ENCODE peak calls at places on chromosomes 2 and 18, in six cellular contexts. V is cardiac muscle cell, C is thoracic aorta, J is tibial artery, U is PC-9, L is GM23338. P is an unnamed sample.

GRCh38 chr18:3664563-3665178 is 214.7 kb downstream of the TGIF1 start:
- DNase-seq in V (no peak), C (no peak), J (no peak), U (no peak), L (peak; percentile 51), P (no peak)

GRCh38 chr2:153477641-153478288 is 797 bp downstream of the RPRM start:
- DNase-seq in V (peak; percentile 18), C (no peak), J (no peak), U (no peak), L (peak; percentile 62), P (peak; percentile 6)

GRCh38 chr2:119982506-119982905 is 30.4 kb upstream of the EPB41L5 start:
- DNase-seq in V (no peak), C (no peak), J (no peak), U (no peak), L (no peak), P (no peak)

GRCh38 chr2:205734436-205734835 is 52.1 kb downstream of the NRP2 start:
- DNase-seq in V (peak; percentile 55), C (no peak), J (no peak), U (peak; percentile 24), L (peak; percentile 73), P (no peak)

GRCh38 chr2:192500550-192501200 is 305.9 kb upstream of the TMEFF2 start:
- DNase-seq in V (no peak), C (no peak), J (no peak), U (no peak), L (no peak), P (no peak)

GRCh38 chr2:108587621-108588020 is 53.4 kb downstream of the LIMS1 start:
- DNase-seq in V (no peak), C (no peak), J (no peak), U (no peak), L (no peak), P (peak; percentile 69)

GRCh38 chr2:86274918-86275275 is 62.5 kb downstream of the REEP1 start:
- DNase-seq in V (peak; percentile 72), C (no peak), J (no peak), U (peak; percentile 45), L (no peak), P (peak; percentile 72)

GRCh38 chr2:209553913-209554312 is 130.1 kb downstream of the MAP2 start:
- DNase-seq in V (no peak), C (no peak), J (no peak), U (no peak), L (no peak), P (no peak)

GRCh38 chr2:44777542-44777941 is 164.0 kb upstream of the SIX3 start:
- DNase-seq in V (no peak), C (no peak), J (no peak), U (peak; percentile 12), L (peak; percentile 53), P (no peak)

GRCh38 chr2:55961318-55961911 is 37.8 kb upstream of the EFEMP1 start:
- DNase-seq in V (peak; percentile 29), C (no peak), J (no peak), U (peak; percentile 27), L (peak; percentile 74), P (no peak)

GRCh38 chr18:48754993-48755473 is 195.7 kb downstream of the SMAD7 start:
- DNase-seq in V (no peak), C (no peak), J (no peak), U (no peak), L (no peak), P (no peak)

GRCh38 chr2:3466482-3466863 is 52.9 kb downstream of the ADI1 start:
- DNase-seq in V (no peak), C (no peak), J (peak; percentile 53), U (no peak), L (no peak), P (no peak)

GRCh38 chr2:14828223-14828622 is 195.7 kb downstream of the LRATD1 start:
- DNase-seq in V (no peak), C (no peak), J (no peak), U (no peak), L (no peak), P (no peak)

GRCh38 chr2:64228126-64228678 is 84.0 kb upstream of the PELI1 start:
- DNase-seq in V (peak; percentile 91), C (peak; percentile 13), J (peak; percentile 86), U (peak; percentile 58), L (peak; percentile 99), P (peak; percentile 87)

GRCh38 chr2:10462178-10463083 is 14.3 kb upstream of the ODC1 start:
- DNase-seq in V (no peak), C (no peak), J (peak; percentile 47), U (no peak), L (peak; percentile 51), P (no peak)

GRCh38 chr18:21180588-21180987 is 61.4 kb upstream of the GREB1L start:
- DNase-seq in V (no peak), C (no peak), J (no peak), U (no peak), L (peak; percentile 19), P (no peak)

GRCh38 chr18:22488554-22488953 is 70.8 kb upstream of the CTAGE1 start:
- DNase-seq in V (no peak), C (peak; percentile 62), J (peak; percentile 94), U (no peak), L (no peak), P (peak; percentile 55)

GRCh38 chr18:11728247-11728646 is 39.2 kb downstream of the GNAL start:
- DNase-seq in V (peak; percentile 51), C (no peak), J (no peak), U (peak; percentile 10), L (peak; percentile 67), P (no peak)

GRCh38 chr2:61905372-61906186 is at the start of gene COMMD1:
- DNase-seq in V (peak; percentile 88), C (peak; percentile 29), J (peak; percentile 87), U (peak; percentile 69), L (peak; percentile 88), P (peak; percentile 84)

GRCh38 chr2:61438670-61439069 is 32.2 kb downstream of the USP34 start:
- DNase-seq in V (no peak), C (no peak), J (no peak), U (no peak), L (no peak), P (no peak)

GRCh38 chr18:62586148-62586774 is 63.4 kb downstream of the ZCCHC2 start:
- DNase-seq in V (peak; percentile 79), C (peak; percentile 13), J (peak; percentile 76), U (peak; percentile 60), L (peak; percentile 85), P (peak; percentile 84)

GRCh38 chr2:149330127-149331022 is at the start of gene LYPD6:
- DNase-seq in V (peak; percentile 95), C (no peak), J (peak; percentile 76), U (peak; percentile 64), L (peak; percentile 89), P (peak; percentile 48)

GRCh38 chr18:46319793-46320192 is 215.6 kb downstream of the HAUS1 start:
- DNase-seq in V (no peak), C (no peak), J (no peak), U (no peak), L (no peak), P (no peak)

GRCh38 chr18:3596324-3597158 is 146.6 kb downstream of the TGIF1 start:
- DNase-seq in V (peak; percentile 58), C (no peak), J (no peak), U (peak; percentile 73), L (no peak), P (peak; percentile 43)

GRCh38 chr2:47744074-47744473 is 38.9 kb upstream of the MSH6 start:
- DNase-seq in V (no peak), C (no peak), J (no peak), U (no peak), L (no peak), P (no peak)

GRCh38 chr18:67514901-67515540 is 1.5 kb downstream of the DSEL start:
- DNase-seq in V (no peak), C (no peak), J (no peak), U (no peak), L (no peak), P (no peak)

GRCh38 chr18:55579471-55579870 is 8.5 kb downstream of the TCF4 start:
- DNase-seq in V (no peak), C (no peak), J (no peak), U (no peak), L (no peak), P (no peak)

GRCh38 chr2:9739508-9739907 is 103.8 kb upstream of the TAF1B start:
- DNase-seq in V (no peak), C (no peak), J (peak; percentile 77), U (peak; percentile 39), L (no peak), P (peak; percentile 91)

GRCh38 chr2:172836386-172837200 is 100.9 kb downstream of the RAPGEF4 start:
- DNase-seq in V (no peak), C (no peak), J (no peak), U (peak; percentile 82), L (no peak), P (no peak)

GRCh38 chr18:56286775-56287174 is 351.6 kb downstream of the TXNL1 start:
- DNase-seq in V (no peak), C (no peak), J (no peak), U (no peak), L (no peak), P (no peak)

GRCh38 chr2:187434342-187434785 is 13.7 kb downstream of the CALCRL start:
- DNase-seq in V (no peak), C (no peak), J (no peak), U (no peak), L (no peak), P (no peak)

GRCh38 chr2:114128255-114128654 is 238.4 kb downstream of the ACTR3 start:
- DNase-seq in V (no peak), C (no peak), J (no peak), U (no peak), L (no peak), P (no peak)
- H3K4me1 ChIP-seq in V (no peaks in the 10 kb centered on the region), C (no peaks in the 10 kb centered on the region), J (no peaks in the 10 kb centered on the region), U (no peaks in the 10 kb centered on the region), L (no peaks in the 10 kb centered on the region), P (no peaks in the 10 kb centered on the region)

DNA sequence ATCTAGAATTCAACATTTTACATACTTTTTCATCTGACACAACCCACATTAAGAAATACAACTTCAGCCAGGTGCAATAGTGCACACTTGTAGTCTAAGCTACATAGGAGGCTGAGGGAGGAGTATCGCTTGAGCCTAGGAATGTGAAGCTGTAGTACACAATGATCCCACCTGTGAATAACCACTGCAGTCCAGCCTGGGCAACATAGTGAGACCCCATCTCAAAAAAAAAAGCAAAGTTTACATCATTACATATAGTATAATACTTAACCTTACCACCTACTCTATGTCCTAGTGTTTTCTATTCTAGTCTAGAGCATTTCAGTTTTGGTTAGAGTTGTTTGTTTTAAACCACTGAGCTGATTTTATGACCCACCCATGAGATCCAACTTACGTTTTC is 86.5 kb upstream of the FAM117B start:
- DNase-seq in V (no peak), C (no peak), J (no peak), U (no peak), L (no peak), P (no peak)
- TF ChIP-seq CTCF in V (no peak), C (no peak), J (no peak), U (no peak), L (no peak), P (no peak)

DNA sequence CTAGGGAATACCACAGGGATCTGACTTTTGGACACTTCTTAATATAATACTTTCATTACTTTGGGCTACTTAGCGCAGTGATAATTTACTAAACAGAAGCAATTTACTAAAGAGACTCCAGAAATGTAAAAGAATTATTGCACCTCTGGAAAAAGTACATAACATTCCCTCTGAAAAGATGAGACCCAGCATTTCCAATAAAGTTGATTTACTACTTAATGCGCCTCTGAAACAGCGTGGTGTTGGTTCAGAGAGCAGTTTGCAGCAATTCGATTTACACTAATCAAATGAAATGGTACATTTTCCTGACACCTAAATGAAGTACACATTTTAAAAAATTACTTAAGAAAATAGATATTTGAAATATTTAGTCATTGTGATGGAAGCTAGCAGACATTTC is 284.8 kb upstream of the UBE2E3 start:
- DNase-seq in V (no peak), C (no peak), J (no peak), U (no peak), L (no peak), P (no peak)
- H3K4me3 ChIP-seq in V (no peak overlapping the region), C (no peak overlapping the region), J (no peak overlapping the region), U (no peak overlapping the region), L (no peak overlapping the region), P (no peak overlapping the region)

GRCh38 chr2:151671198-151671597 is 63.1 kb downstream of the NEB start:
- DNase-seq in V (no peak), C (no peak), J (no peak), U (no peak), L (no peak), P (no peak)
- H3K4me1 ChIP-seq in V (peaks cover 14% of the 10 kb centered on the region), C (no peaks in the 10 kb centered on the region), J (no peaks in the 10 kb centered on the region), U (no peaks in the 10 kb centered on the region), L (peaks cover 23% of the 10 kb centered on the region), P (peaks cover 3% of the 10 kb centered on the region)

P was measured in heart right ventricle.